ENCODE peak calls at places on chromosomes 1 and 21, in ten cellular contexts. One of them, this sample, is unnamed.

GRCh38 chr1:201346337-201346939 is 31.0 kb downstream of the TNNT2 start:
- DNase-seq in CD8-positive, alpha-beta memory T cell: no peak
- DNase-seq in HFFc6: peak
- DNase-seq in brain microvascular endothelial cell: peak
- DNase-seq in activated T-helper 1 cell treated with anti-CD3 and anti-CD28 coated beads, Interleukin-2, amount 50 U/mL, for 16 hours: no peak
- DNase-seq in GM12892: no peak
- DNase-seq in NT2/D1: peak
- DNase-seq in body of pancreas: peak
- DNase-seq in M059J: peak
- DNase-seq in fibroblast of the aortic adventitia: peak
- DNase-seq in this sample: peak

GRCh38 chr1:40438391-40439015 is 11.8 kb upstream of the ZFP69B start:
- DNase-seq in HFFc6: peak
- DNase-seq in body of pancreas: no peak
- DNase-seq in fibroblast of the aortic adventitia: peak
- DNase-seq in GM12892: no peak
- DNase-seq in brain microvascular endothelial cell: peak
- DNase-seq in NT2/D1: no peak
- DNase-seq in M059J: peak
- DNase-seq in activated T-helper 1 cell treated with anti-CD3 and anti-CD28 coated beads, Interleukin-2, amount 50 U/mL, for 16 hours: no peak
- DNase-seq in CD8-positive, alpha-beta memory T cell: peak
- DNase-seq in this sample: no peak

GRCh38 chr21:37338671-37339526 is 27.7 kb upstream of the DYRK1A start:
- DNase-seq in HFFc6: peak
- DNase-seq in CD8-positive, alpha-beta memory T cell: no peak
- DNase-seq in activated T-helper 1 cell treated with anti-CD3 and anti-CD28 coated beads, Interleukin-2, amount 50 U/mL, for 16 hours: no peak
- DNase-seq in body of pancreas: peak
- DNase-seq in brain microvascular endothelial cell: peak
- DNase-seq in M059J: peak
- DNase-seq in fibroblast of the aortic adventitia: peak
- DNase-seq in NT2/D1: no peak
- DNase-seq in GM12892: no peak
- DNase-seq in this sample: peak

GRCh38 chr1:52602328-52603300 is at the start of gene GPX7:
- DNase-seq in NT2/D1: peak
- DNase-seq in GM12892: peak
- DNase-seq in CD8-positive, alpha-beta memory T cell: peak
- DNase-seq in fibroblast of the aortic adventitia: peak
- DNase-seq in M059J: peak
- DNase-seq in activated T-helper 1 cell treated with anti-CD3 and anti-CD28 coated beads, Interleukin-2, amount 50 U/mL, for 16 hours: peak
- DNase-seq in HFFc6: peak
- DNase-seq in brain microvascular endothelial cell: peak
- DNase-seq in body of pancreas: peak
- DNase-seq in this sample: peak

GRCh38 chr1:94081566-94082344 is 39.2 kb downstream of the ABCA4 start:
- DNase-seq in brain microvascular endothelial cell: peak
- DNase-seq in HFFc6: peak
- DNase-seq in NT2/D1: no peak
- DNase-seq in body of pancreas: no peak
- DNase-seq in fibroblast of the aortic adventitia: peak
- DNase-seq in GM12892: no peak
- DNase-seq in activated T-helper 1 cell treated with anti-CD3 and anti-CD28 coated beads, Interleukin-2, amount 50 U/mL, for 16 hours: no peak
- DNase-seq in M059J: peak
- DNase-seq in CD8-positive, alpha-beta memory T cell: no peak
- DNase-seq in this sample: no peak

GRCh38 chr1:50720457-50721053 is 239.5 kb downstream of the FAF1 start:
- DNase-seq in M059J: no peak
- DNase-seq in body of pancreas: no peak
- DNase-seq in fibroblast of the aortic adventitia: no peak
- DNase-seq in GM12892: no peak
- DNase-seq in CD8-positive, alpha-beta memory T cell: no peak
- DNase-seq in NT2/D1: no peak
- DNase-seq in activated T-helper 1 cell treated with anti-CD3 and anti-CD28 coated beads, Interleukin-2, amount 50 U/mL, for 16 hours: no peak
- DNase-seq in brain microvascular endothelial cell: no peak
- DNase-seq in HFFc6: no peak
- DNase-seq in this sample: no peak

GRCh38 chr1:170284425-170284824 is 138.7 kb downstream of the NTMT2 start:
- DNase-seq in fibroblast of the aortic adventitia: peak
- DNase-seq in brain microvascular endothelial cell: no peak
- DNase-seq in NT2/D1: no peak
- DNase-seq in body of pancreas: no peak
- DNase-seq in GM12892: no peak
- DNase-seq in activated T-helper 1 cell treated with anti-CD3 and anti-CD28 coated beads, Interleukin-2, amount 50 U/mL, for 16 hours: no peak
- DNase-seq in CD8-positive, alpha-beta memory T cell: no peak
- DNase-seq in HFFc6: no peak
- DNase-seq in M059J: no peak
- DNase-seq in this sample: no peak

GRCh38 chr1:112298558-112298957 is 97.5 kb upstream of the CTTNBP2NL start:
- DNase-seq in HFFc6: peak
- DNase-seq in activated T-helper 1 cell treated with anti-CD3 and anti-CD28 coated beads, Interleukin-2, amount 50 U/mL, for 16 hours: no peak
- DNase-seq in brain microvascular endothelial cell: peak
- DNase-seq in fibroblast of the aortic adventitia: peak
- DNase-seq in M059J: peak
- DNase-seq in body of pancreas: peak
- DNase-seq in NT2/D1: peak
- DNase-seq in CD8-positive, alpha-beta memory T cell: peak
- DNase-seq in GM12892: no peak
- DNase-seq in this sample: peak